ENCODE peak calls at places on chromosomes 16 and 17, in nine cellular contexts. A, Y, R, J, U, T, D, Z and N are unnamed samples.

GRCh38 chr16:50381679-50382440 is 13.1 kb upstream of the BRD7 start:
- DNase-seq in A (peak), Y (no peak), R (no peak), J (no peak), U (no peak), T (no peak), D (no peak), Z (no peak), N (no peak)

GRCh38 chr17:57703273-57703672 is 41.8 kb downstream of the CCDC182 start:
- DNase-seq in A (no peak), Y (no peak), R (no peak), J (no peak), U (no peak), T (no peak), D (no peak), Z (no peak), N (no peak)

GRCh38 chr17:21042434-21043295 is at the start of gene USP22:
- DNase-seq in A (no peak), Y (peak), R (no peak), J (peak), U (no peak), T (peak), D (no peak), Z (peak), N (peak)

GRCh38 chr17:8382052-8382879 is 727 bp downstream of the RPL26 start:
- DNase-seq in A (peak), Y (no peak), R (no peak), J (no peak), U (no peak), T (no peak), D (no peak), Z (no peak), N (no peak)

GRCh38 chr17:2101448-2102257 is 46.8 kb downstream of the HIC1 start:
- DNase-seq in A (no peak), Y (no peak), R (peak), J (no peak), U (no peak), T (peak), D (no peak), Z (no peak), N (no peak)

GRCh38 chr17:44840936-44841335 is 6.7 kb upstream of the HIGD1B start:
- DNase-seq in A (no peak), Y (no peak), R (no peak), J (no peak), U (no peak), T (no peak), D (no peak), Z (no peak), N (no peak)

GRCh38 chr16:58020628-58021521 is 4.7 kb upstream of the MMP15 start:
- DNase-seq in A (peak), Y (peak), R (peak), J (no peak), U (peak), T (peak), D (no peak), Z (peak), N (no peak)

GRCh38 chr16:11675561-11676511 is 7.6 kb downstream of the SNN start:
- DNase-seq in A (peak), Y (no peak), R (peak), J (no peak), U (no peak), T (no peak), D (no peak), Z (no peak), N (no peak)

GRCh38 chr16:75733305-75734141 is 7.2 kb upstream of the CPHXL start:
- DNase-seq in A (no peak), Y (no peak), R (no peak), J (no peak), U (peak), T (no peak), D (no peak), Z (no peak), N (no peak)

GRCh38 chr17:69048634-69049033 is 12.1 kb downstream of the ABCA9 start:
- DNase-seq in A (no peak), Y (no peak), R (no peak), J (no peak), U (no peak), T (no peak), D (no peak), Z (no peak), N (no peak)

GRCh38 chr17:76716146-76716833 is 5.5 kb upstream of the MXRA7 start:
- DNase-seq in A (peak), Y (no peak), R (peak), J (peak), U (peak), T (no peak), D (no peak), Z (no peak), N (no peak)

GRCh38 chr17:82228278-82228841 is 482 bp upstream of the SLC16A3 start:
- DNase-seq in A (peak), Y (no peak), R (peak), J (no peak), U (no peak), T (peak), D (no peak), Z (no peak), N (no peak)

GRCh38 chr16:85719605-85720318 is 31.0 kb upstream of the GINS2 start:
- DNase-seq in A (no peak), Y (no peak), R (no peak), J (no peak), U (no peak), T (no peak), D (no peak), Z (no peak), N (no peak)

GRCh38 chr17:76408037-76408849 is 23.8 kb downstream of the SPHK1 start:
- DNase-seq in A (peak), Y (peak), R (no peak), J (peak), U (peak), T (peak), D (no peak), Z (peak), N (no peak)